ENCODE peak calls at places on chromosomes 11 and 22, in eight cellular contexts. One of them, this sample, is unnamed.

GRCh38 chr11:78429667-78430066 is 12.0 kb upstream of the GAB2 start:
- DNase-seq in nephron progenitor cell: no peak
- DNase-seq in CD4-positive, alpha-beta T cell: no peak
- DNase-seq in GM12865: no peak
- DNase-seq in AG04450: no peak
- DNase-seq in breast epithelium: no peak
- DNase-seq in bronchial epithelial cell: no peak
- DNase-seq in RWPE2: no peak
- DNase-seq in this sample: no peak

GRCh38 chr11:106789406-106789805 is 228.9 kb downstream of the GUCY1A2 start:
- DNase-seq in RWPE2: no peak
- DNase-seq in GM12865: no peak
- DNase-seq in nephron progenitor cell: no peak
- DNase-seq in bronchial epithelial cell: peak; percentile 44
- DNase-seq in AG04450: no peak
- DNase-seq in CD4-positive, alpha-beta T cell: no peak
- DNase-seq in breast epithelium: no peak
- DNase-seq in this sample: no peak

GRCh38 chr11:72144807-72145565 is 9.5 kb downstream of the FOLR3 start:
- DNase-seq in AG04450: peak; percentile 76
- DNase-seq in bronchial epithelial cell: peak; percentile 89
- DNase-seq in breast epithelium: no peak
- DNase-seq in nephron progenitor cell: no peak
- DNase-seq in CD4-positive, alpha-beta T cell: no peak
- DNase-seq in RWPE2: peak; percentile 84
- DNase-seq in GM12865: no peak
- DNase-seq in this sample: no peak

GRCh38 chr11:100682247-100682969 is 4.7 kb upstream of the ARHGAP42 start:
- DNase-seq in nephron progenitor cell: no peak
- DNase-seq in breast epithelium: no peak
- DNase-seq in RWPE2: no peak
- DNase-seq in bronchial epithelial cell: peak; percentile 30
- DNase-seq in AG04450: no peak
- DNase-seq in GM12865: peak; percentile 29
- DNase-seq in CD4-positive, alpha-beta T cell: no peak
- DNase-seq in this sample: no peak

GRCh38 chr11:40722179-40722795 is 737.2 kb downstream of the LRRC4C start:
- DNase-seq in nephron progenitor cell: peak; percentile 38
- DNase-seq in breast epithelium: no peak
- DNase-seq in CD4-positive, alpha-beta T cell: no peak
- DNase-seq in AG04450: no peak
- DNase-seq in RWPE2: no peak
- DNase-seq in GM12865: peak; percentile 44
- DNase-seq in bronchial epithelial cell: peak; percentile 7
- DNase-seq in this sample: no peak

GRCh38 chr22:35809816-35810215 is 92.1 kb downstream of the APOL5 start:
- DNase-seq in nephron progenitor cell: no peak
- DNase-seq in GM12865: no peak
- DNase-seq in RWPE2: no peak
- DNase-seq in AG04450: no peak
- DNase-seq in bronchial epithelial cell: no peak
- DNase-seq in CD4-positive, alpha-beta T cell: no peak
- DNase-seq in breast epithelium: no peak
- DNase-seq in this sample: no peak

GRCh38 chr11:119223856-119224255 is 17.7 kb downstream of the CBL start:
- DNase-seq in CD4-positive, alpha-beta T cell: no peak
- DNase-seq in RWPE2: no peak
- DNase-seq in nephron progenitor cell: no peak
- DNase-seq in AG04450: no peak
- DNase-seq in breast epithelium: no peak
- DNase-seq in bronchial epithelial cell: no peak
- DNase-seq in GM12865: no peak
- DNase-seq in this sample: no peak

GRCh38 chr11:68761801-68762200 is 10.5 kb upstream of the TESMIN start:
- DNase-seq in bronchial epithelial cell: no peak
- DNase-seq in GM12865: no peak
- DNase-seq in CD4-positive, alpha-beta T cell: no peak
- DNase-seq in nephron progenitor cell: no peak
- DNase-seq in RWPE2: no peak
- DNase-seq in AG04450: no peak
- DNase-seq in breast epithelium: no peak
- DNase-seq in this sample: no peak

GRCh38 chr11:100810146-100810545 is 123.1 kb downstream of the ARHGAP42 start:
- DNase-seq in nephron progenitor cell: no peak
- DNase-seq in bronchial epithelial cell: peak; percentile 41
- DNase-seq in CD4-positive, alpha-beta T cell: no peak
- DNase-seq in RWPE2: no peak
- DNase-seq in GM12865: no peak
- DNase-seq in AG04450: no peak
- DNase-seq in breast epithelium: no peak
- DNase-seq in this sample: no peak

GRCh38 chr11:64181506-64182411 is 4.2 kb upstream of the STIP1 start:
- DNase-seq in bronchial epithelial cell: peak; percentile 88
- DNase-seq in CD4-positive, alpha-beta T cell: no peak
- DNase-seq in RWPE2: no peak
- DNase-seq in nephron progenitor cell: peak; percentile 72
- DNase-seq in AG04450: peak; percentile 71
- DNase-seq in GM12865: peak; percentile 64
- DNase-seq in breast epithelium: peak; percentile 87
- DNase-seq in this sample: no peak

GRCh38 chr22:46604306-46604690 is 15.9 kb upstream of the GRAMD4 start:
- DNase-seq in CD4-positive, alpha-beta T cell: peak; percentile 47
- DNase-seq in RWPE2: no peak
- DNase-seq in GM12865: peak; percentile 73
- DNase-seq in AG04450: no peak
- DNase-seq in nephron progenitor cell: no peak
- DNase-seq in breast epithelium: no peak
- DNase-seq in bronchial epithelial cell: no peak
- DNase-seq in this sample: peak; percentile 28

GRCh38 chr22:37801946-37802309 is 5.8 kb upstream of the GCAT start:
- DNase-seq in RWPE2: no peak
- DNase-seq in CD4-positive, alpha-beta T cell: no peak
- DNase-seq in GM12865: no peak
- DNase-seq in AG04450: no peak
- DNase-seq in nephron progenitor cell: no peak
- DNase-seq in bronchial epithelial cell: no peak
- DNase-seq in breast epithelium: no peak
- DNase-seq in this sample: no peak

GRCh38 chr11:107576497-107577086 is 11.1 kb upstream of the ALKBH8 start:
- DNase-seq in RWPE2: no peak
- DNase-seq in GM12865: peak; percentile 52
- DNase-seq in nephron progenitor cell: peak; percentile 59
- DNase-seq in breast epithelium: no peak
- DNase-seq in AG04450: no peak
- DNase-seq in CD4-positive, alpha-beta T cell: peak; percentile 17
- DNase-seq in bronchial epithelial cell: peak; percentile 41
- DNase-seq in this sample: no peak

GRCh38 chr11:60561254-60561653 is 46.1 kb downstream of the MS4A13 start:
- DNase-seq in GM12865: no peak
- DNase-seq in bronchial epithelial cell: no peak
- DNase-seq in RWPE2: no peak
- DNase-seq in AG04450: no peak
- DNase-seq in breast epithelium: no peak
- DNase-seq in nephron progenitor cell: no peak
- DNase-seq in CD4-positive, alpha-beta T cell: no peak
- DNase-seq in this sample: no peak

GRCh38 chr11:116384407-116384806 is 388.4 kb downstream of the BUD13 start:
- DNase-seq in RWPE2: no peak
- DNase-seq in GM12865: no peak
- DNase-seq in CD4-positive, alpha-beta T cell: no peak
- DNase-seq in bronchial epithelial cell: no peak
- DNase-seq in AG04450: no peak
- DNase-seq in nephron progenitor cell: peak; percentile 35
- DNase-seq in breast epithelium: no peak
- DNase-seq in this sample: no peak

GRCh38 chr11:109641549-109641948 is 219.6 kb downstream of the C11orf87 start:
- DNase-seq in AG04450: peak; percentile 1
- DNase-seq in GM12865: peak; percentile 32
- DNase-seq in CD4-positive, alpha-beta T cell: no peak
- DNase-seq in RWPE2: no peak
- DNase-seq in nephron progenitor cell: peak; percentile 50
- DNase-seq in breast epithelium: no peak
- DNase-seq in bronchial epithelial cell: peak; percentile 51
- DNase-seq in this sample: no peak

GRCh38 chr11:10134975-10135481 is 159.0 kb downstream of the SBF2 start:
- DNase-seq in RWPE2: no peak
- DNase-seq in AG04450: no peak
- DNase-seq in breast epithelium: no peak
- DNase-seq in bronchial epithelial cell: no peak
- DNase-seq in GM12865: no peak
- DNase-seq in nephron progenitor cell: no peak
- DNase-seq in CD4-positive, alpha-beta T cell: no peak
- DNase-seq in this sample: no peak

GRCh38 chr11:33893711-33894401 is 2.0 kb upstream of the LMO2 start:
- DNase-seq in nephron progenitor cell: no peak
- DNase-seq in breast epithelium: no peak
- DNase-seq in RWPE2: no peak
- DNase-seq in bronchial epithelial cell: no peak
- DNase-seq in AG04450: no peak
- DNase-seq in GM12865: peak; percentile 91
- DNase-seq in CD4-positive, alpha-beta T cell: peak; percentile 60
- DNase-seq in this sample: peak; percentile 51

GRCh38 chr11:102930451-102930850 is 25.1 kb downstream of the MMP13 start:
- DNase-seq in bronchial epithelial cell: no peak
- DNase-seq in RWPE2: no peak
- DNase-seq in AG04450: no peak
- DNase-seq in nephron progenitor cell: no peak
- DNase-seq in GM12865: no peak
- DNase-seq in breast epithelium: no peak
- DNase-seq in CD4-positive, alpha-beta T cell: no peak
- DNase-seq in this sample: no peak

GRCh38 chr22:28279888-28280287 is 360.8 kb upstream of the PITPNB start:
- DNase-seq in RWPE2: no peak
- DNase-seq in breast epithelium: no peak
- DNase-seq in nephron progenitor cell: no peak
- DNase-seq in bronchial epithelial cell: no peak
- DNase-seq in GM12865: no peak
- DNase-seq in CD4-positive, alpha-beta T cell: no peak
- DNase-seq in AG04450: peak; percentile 37
- DNase-seq in this sample: no peak

GRCh38 chr11:84564180-84564866 is 1062.8 kb downstream of the DLG2 start:
- DNase-seq in bronchial epithelial cell: peak; percentile 60
- DNase-seq in AG04450: peak; percentile 6
- DNase-seq in RWPE2: no peak
- DNase-seq in breast epithelium: no peak
- DNase-seq in nephron progenitor cell: peak; percentile 51
- DNase-seq in GM12865: peak; percentile 52
- DNase-seq in CD4-positive, alpha-beta T cell: no peak
- DNase-seq in this sample: no peak

GRCh38 chr11:119361056-119361787 is 14.7 kb upstream of the MFRP start:
- DNase-seq in RWPE2: peak; percentile 92
- DNase-seq in CD4-positive, alpha-beta T cell: no peak
- DNase-seq in nephron progenitor cell: peak; percentile 69
- DNase-seq in AG04450: peak; percentile 55
- DNase-seq in breast epithelium: no peak
- DNase-seq in GM12865: peak; percentile 26
- DNase-seq in bronchial epithelial cell: peak; percentile 98
- DNase-seq in this sample: no peak

GRCh38 chr22:46070215-46070721 is 80.1 kb upstream of the PPARA start:
- DNase-seq in AG04450: no peak
- DNase-seq in GM12865: peak; percentile 59
- DNase-seq in breast epithelium: peak; percentile 78
- DNase-seq in nephron progenitor cell: peak; percentile 42
- DNase-seq in RWPE2: peak; percentile 66
- DNase-seq in bronchial epithelial cell: peak; percentile 37
- DNase-seq in CD4-positive, alpha-beta T cell: no peak
- DNase-seq in this sample: no peak

GRCh38 chr11:116535954-116536353 is 236.8 kb downstream of the BUD13 start:
- DNase-seq in RWPE2: no peak
- DNase-seq in GM12865: no peak
- DNase-seq in breast epithelium: no peak
- DNase-seq in CD4-positive, alpha-beta T cell: no peak
- DNase-seq in bronchial epithelial cell: no peak
- DNase-seq in nephron progenitor cell: no peak
- DNase-seq in AG04450: no peak
- DNase-seq in this sample: no peak

GRCh38 chr11:120186799-120187591 is 23.8 kb upstream of the OAF start:
- DNase-seq in AG04450: no peak
- DNase-seq in RWPE2: no peak
- DNase-seq in GM12865: peak; percentile 59
- DNase-seq in nephron progenitor cell: no peak
- DNase-seq in CD4-positive, alpha-beta T cell: no peak
- DNase-seq in bronchial epithelial cell: peak; percentile 93
- DNase-seq in breast epithelium: no peak
- DNase-seq in this sample: no peak

GRCh38 chr22:48621085-48621484 is 1206.6 kb downstream of the BRD1 start:
- DNase-seq in CD4-positive, alpha-beta T cell: no peak
- DNase-seq in RWPE2: no peak
- DNase-seq in bronchial epithelial cell: no peak
- DNase-seq in nephron progenitor cell: no peak
- DNase-seq in AG04450: no peak
- DNase-seq in GM12865: no peak
- DNase-seq in breast epithelium: no peak
- DNase-seq in this sample: no peak

GRCh38 chr11:119737678-119738439 is 8.9 kb upstream of the NECTIN1 start:
- DNase-seq in RWPE2: no peak
- DNase-seq in CD4-positive, alpha-beta T cell: no peak
- DNase-seq in nephron progenitor cell: no peak
- DNase-seq in AG04450: no peak
- DNase-seq in bronchial epithelial cell: no peak
- DNase-seq in breast epithelium: no peak
- DNase-seq in GM12865: no peak
- DNase-seq in this sample: no peak

GRCh38 chr22:19631899-19632670 is 82.2 kb upstream of the SEPTIN5 start:
- DNase-seq in AG04450: peak; percentile 1
- DNase-seq in nephron progenitor cell: peak; percentile 54
- DNase-seq in GM12865: peak; percentile 33
- DNase-seq in CD4-positive, alpha-beta T cell: no peak
- DNase-seq in breast epithelium: no peak
- DNase-seq in bronchial epithelial cell: peak; percentile 34
- DNase-seq in RWPE2: no peak
- DNase-seq in this sample: no peak
- TF ChIP-seq CTCF in AG04450: peak; percentile 73
- TF ChIP-seq CTCF in nephron progenitor cell: peak; percentile 47
- TF ChIP-seq CTCF in GM12865: peak; percentile 39
- TF ChIP-seq CTCF in CD4-positive, alpha-beta T cell: no peak
- TF ChIP-seq CTCF in breast epithelium: no peak
- TF ChIP-seq CTCF in bronchial epithelial cell: peak; percentile 61
- TF ChIP-seq CTCF in RWPE2: peak; percentile 67
- TF ChIP-seq CTCF in this sample: no peak

GRCh38 chr22:44314425-44315067 is 1.8 kb upstream of the SHISAL1 start:
- DNase-seq in AG04450: no peak
- DNase-seq in GM12865: no peak
- DNase-seq in CD4-positive, alpha-beta T cell: no peak
- DNase-seq in RWPE2: no peak
- DNase-seq in bronchial epithelial cell: no peak
- DNase-seq in nephron progenitor cell: no peak
- DNase-seq in breast epithelium: no peak
- DNase-seq in this sample: no peak
- TF ChIP-seq CTCF in AG04450: no peak
- TF ChIP-seq CTCF in GM12865: no peak
- TF ChIP-seq CTCF in CD4-positive, alpha-beta T cell: no peak
- TF ChIP-seq CTCF in RWPE2: no peak
- TF ChIP-seq CTCF in bronchial epithelial cell: no peak
- TF ChIP-seq CTCF in nephron progenitor cell: no peak
- TF ChIP-seq CTCF in breast epithelium: no peak
- TF ChIP-seq CTCF in this sample: no peak

GRCh38 chr11:86274503-86274902 is 27.5 kb upstream of the HIKESHI start:
- DNase-seq in breast epithelium: no peak
- DNase-seq in bronchial epithelial cell: no peak
- DNase-seq in nephron progenitor cell: no peak
- DNase-seq in GM12865: no peak
- DNase-seq in CD4-positive, alpha-beta T cell: no peak
- DNase-seq in RWPE2: no peak
- DNase-seq in AG04450: no peak
- DNase-seq in this sample: no peak
- TF ChIP-seq CTCF in breast epithelium: no peak
- TF ChIP-seq CTCF in bronchial epithelial cell: peak; percentile 17
- TF ChIP-seq CTCF in nephron progenitor cell: no peak
- TF ChIP-seq CTCF in GM12865: peak; percentile 18
- TF ChIP-seq CTCF in CD4-positive, alpha-beta T cell: peak; percentile 24
- TF ChIP-seq CTCF in RWPE2: peak; percentile 28
- TF ChIP-seq CTCF in AG04450: no peak
- TF ChIP-seq CTCF in this sample: peak; percentile 13

GRCh38 chr11:73372371-73372993 is 3.7 kb upstream of the RELT start:
- DNase-seq in GM12865: peak; percentile 37
- DNase-seq in bronchial epithelial cell: peak; percentile 21
- DNase-seq in RWPE2: no peak
- DNase-seq in nephron progenitor cell: no peak
- DNase-seq in CD4-positive, alpha-beta T cell: no peak
- DNase-seq in AG04450: no peak
- DNase-seq in breast epithelium: no peak
- DNase-seq in this sample: no peak
- TF ChIP-seq CTCF in GM12865: peak; percentile 20
- TF ChIP-seq CTCF in bronchial epithelial cell: peak; percentile 29
- TF ChIP-seq CTCF in RWPE2: no peak
- TF ChIP-seq CTCF in nephron progenitor cell: no peak
- TF ChIP-seq CTCF in CD4-positive, alpha-beta T cell: no peak
- TF ChIP-seq CTCF in AG04450: peak; percentile 38
- TF ChIP-seq CTCF in breast epithelium: no peak
- TF ChIP-seq CTCF in this sample: no peak

This sample was measured in natural killer cell.